ENCODE peak calls at places on chromosome 3, in nine cellular contexts. H is AG09309; C is H1; D is CD8-positive, alpha-beta memory T cell; F is tibial artery; I is gastrocnemius medialis; T is hepatocyte; Q is epithelial cell of esophagus; G is Panc1. P is an unnamed sample.

GRCh38 chr3:189355481-189356201 is 183.9 kb downstream of the TPRG1 start:
- DNase-seq in H (peak), C (no peak), D (peak), F (no peak), I (peak), T (peak), Q (peak), G (no peak), P (peak)

GRCh38 chr3:123414958-123415792 is 33.7 kb downstream of the ADCY5 start:
- DNase-seq in H (no peak), C (no peak), D (no peak), F (no peak), I (no peak), T (no peak), Q (no peak), G (no peak), P (no peak)

GRCh38 chr3:59424268-59425010 is 374.6 kb upstream of the CFAP20DC start:
- DNase-seq in H (peak), C (no peak), D (no peak), F (no peak), I (no peak), T (no peak), Q (peak), G (no peak), P (peak)

GRCh38 chr3:29914861-29915524 is 634.1 kb downstream of the RBMS3 start:
- DNase-seq in H (peak), C (no peak), D (no peak), F (no peak), I (no peak), T (peak), Q (peak), G (no peak), P (peak)

GRCh38 chr3:193851941-193852674 is 259.1 kb downstream of the OPA1 start:
- DNase-seq in H (no peak), C (no peak), D (no peak), F (no peak), I (no peak), T (no peak), Q (no peak), G (no peak), P (no peak)

GRCh38 chr3:44890258-44890657 is 15.8 kb downstream of the TGM4 start:
- DNase-seq in H (no peak), C (no peak), D (no peak), F (no peak), I (no peak), T (no peak), Q (no peak), G (no peak), P (no peak)

GRCh38 chr3:128845119-128845518 is 34.3 kb upstream of the ACAD9 start:
- DNase-seq in H (no peak), C (no peak), D (no peak), F (no peak), I (no peak), T (no peak), Q (no peak), G (no peak), P (no peak)

GRCh38 chr3:14216257-14217048 is 37.8 kb downstream of the LSM3 start:
- DNase-seq in H (no peak), C (peak), D (peak), F (no peak), I (no peak), T (no peak), Q (no peak), G (no peak), P (no peak)

GRCh38 chr3:197376020-197376419 is 77.6 kb upstream of the DLG1 start:
- DNase-seq in H (no peak), C (no peak), D (no peak), F (peak), I (no peak), T (no peak), Q (peak), G (no peak), P (no peak)

GRCh38 chr3:9916346-9916733 is 558 bp upstream of the IL17RC start:
- DNase-seq in H (no peak), C (no peak), D (no peak), F (no peak), I (no peak), T (no peak), Q (peak), G (no peak), P (peak)
- H3K4me3 ChIP-seq in H (peak), C (no peak), D (peak), F (peak), I (peak), T (no peak), Q (no peak), G (peak), P (peak)

GRCh38 chr3:175484666-175485065 is 625.5 kb downstream of the NAALADL2 start:
- DNase-seq in H (no peak), C (no peak), D (no peak), F (no peak), I (no peak), T (no peak), Q (no peak), G (no peak), P (no peak)

GRCh38 chr3:175485436-175485835 is 626.3 kb downstream of the NAALADL2 start:
- DNase-seq in H (no peak), C (no peak), D (no peak), F (no peak), I (no peak), T (no peak), Q (no peak), G (no peak), P (no peak)

GRCh38 chr3:175489406-175489805 is 630.3 kb downstream of the NAALADL2 start:
- DNase-seq in H (no peak), C (no peak), D (no peak), F (no peak), I (no peak), T (no peak), Q (no peak), G (no peak), P (no peak)

DNA sequence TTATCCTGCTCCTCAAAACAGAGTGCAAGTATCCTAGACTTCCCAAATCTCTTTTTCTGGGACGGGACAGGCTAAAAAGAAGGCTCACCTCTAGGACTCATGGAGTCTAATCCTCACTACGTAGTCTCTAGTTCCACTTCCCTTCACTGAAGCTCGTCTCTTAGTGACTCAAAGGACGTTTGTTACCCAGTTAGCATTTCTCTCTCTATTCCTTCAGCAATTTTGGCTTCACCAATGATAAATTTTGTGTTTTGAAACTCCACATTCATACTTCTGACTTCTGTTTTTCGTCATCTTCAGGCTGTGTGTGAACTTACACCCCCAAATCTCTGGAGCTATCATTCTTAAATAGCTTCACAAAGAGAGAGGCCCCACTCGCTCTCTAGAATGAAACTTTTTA is 627.1 kb downstream of the NAALADL2 start:
- DNase-seq in H (no peak), C (no peak), D (no peak), F (no peak), I (no peak), T (no peak), Q (no peak), G (no peak), P (no peak)
- H3K4me3 ChIP-seq in H (no peak), C (no peak), D (no peak), F (no peak), I (no peak), T (no peak), Q (no peak), G (no peak), P (no peak)

DNA sequence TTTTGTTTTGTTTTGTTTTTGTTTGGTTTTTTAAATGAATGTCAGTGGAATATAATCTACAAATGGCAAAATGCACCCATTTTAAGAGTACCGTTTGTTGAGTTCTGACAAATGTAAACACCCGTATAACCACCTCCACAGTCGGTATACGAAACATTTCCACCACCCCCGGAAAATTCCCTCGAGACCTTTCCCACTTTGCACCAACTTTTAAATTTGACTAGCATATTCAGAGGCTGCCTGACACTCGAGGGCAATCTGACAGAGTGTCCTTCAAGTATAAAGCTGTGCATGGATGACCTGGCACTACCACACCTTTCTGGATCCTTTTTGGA is 629 bp upstream of the ARHGEF3 start:
- DNase-seq in H (no peak), C (no peak), D (no peak), F (no peak), I (no peak), T (no peak), Q (no peak), G (no peak), P (no peak)
- H3K4me3 ChIP-seq in H (peak), C (no peak), D (peak), F (peak), I (peak), T (peak), Q (peak), G (peak), P (peak)

GRCh38 chr3:4233488-4233887 is 69.7 kb upstream of the SETMAR start:
- DNase-seq in H (no peak), C (no peak), D (no peak), F (no peak), I (no peak), T (no peak), Q (no peak), G (no peak), P (no peak)
- H3K4me3 ChIP-seq in H (no peak), C (no peak), D (no peak), F (no peak), I (no peak), T (no peak), Q (no peak), G (no peak), P (no peak)

P was measured in skeletal muscle cell.